ENCODE peak calls at places on chromosomes 2 and 18, in five cellular contexts. One of them, this sample, is unnamed.

GRCh38 chr2:205032093-205032551 is 486.8 kb downstream of the PARD3B start:
- DNase-seq in adrenal gland: no peak
- DNase-seq in head of caudate nucleus: no peak
- DNase-seq in mesothelial cell of epicardium: no peak
- DNase-seq in activated T-cell treated with anti-CD3 and anti-CD28 coated beads, Interleukin-2, amount 50 U/mL, for 1 hour: no peak
- DNase-seq in this sample: no peak

GRCh38 chr2:150856596-150857281 is 369.3 kb upstream of the RND3 start:
- DNase-seq in adrenal gland: no peak
- DNase-seq in mesothelial cell of epicardium: no peak
- DNase-seq in activated T-cell treated with anti-CD3 and anti-CD28 coated beads, Interleukin-2, amount 50 U/mL, for 1 hour: no peak
- DNase-seq in head of caudate nucleus: no peak
- DNase-seq in this sample: no peak

GRCh38 chr2:20617081-20617575 is 33.8 kb downstream of the HS1BP3 start:
- DNase-seq in mesothelial cell of epicardium: no peak
- DNase-seq in activated T-cell treated with anti-CD3 and anti-CD28 coated beads, Interleukin-2, amount 50 U/mL, for 1 hour: no peak
- DNase-seq in adrenal gland: peak
- DNase-seq in head of caudate nucleus: peak
- DNase-seq in this sample: no peak

GRCh38 chr18:46250084-46250811 is 146.1 kb downstream of the HAUS1 start:
- DNase-seq in adrenal gland: peak
- DNase-seq in activated T-cell treated with anti-CD3 and anti-CD28 coated beads, Interleukin-2, amount 50 U/mL, for 1 hour: no peak
- DNase-seq in mesothelial cell of epicardium: no peak
- DNase-seq in head of caudate nucleus: no peak
- DNase-seq in this sample: peak

GRCh38 chr2:182852090-182852489 is 14.3 kb downstream of the FRZB start:
- DNase-seq in activated T-cell treated with anti-CD3 and anti-CD28 coated beads, Interleukin-2, amount 50 U/mL, for 1 hour: no peak
- DNase-seq in mesothelial cell of epicardium: no peak
- DNase-seq in head of caudate nucleus: no peak
- DNase-seq in adrenal gland: no peak
- DNase-seq in this sample: no peak

GRCh38 chr2:116668691-116669090 is 1145.8 kb upstream of the DDX18 start:
- DNase-seq in activated T-cell treated with anti-CD3 and anti-CD28 coated beads, Interleukin-2, amount 50 U/mL, for 1 hour: no peak
- DNase-seq in adrenal gland: no peak
- DNase-seq in head of caudate nucleus: no peak
- DNase-seq in mesothelial cell of epicardium: no peak
- DNase-seq in this sample: no peak

GRCh38 chr18:48622911-48623431 is 84.1 kb downstream of the CTIF start:
- DNase-seq in head of caudate nucleus: no peak
- DNase-seq in activated T-cell treated with anti-CD3 and anti-CD28 coated beads, Interleukin-2, amount 50 U/mL, for 1 hour: no peak
- DNase-seq in adrenal gland: no peak
- DNase-seq in mesothelial cell of epicardium: no peak
- DNase-seq in this sample: peak

GRCh38 chr2:216877085-216877484 is 17.2 kb upstream of the TNP1 start:
- DNase-seq in activated T-cell treated with anti-CD3 and anti-CD28 coated beads, Interleukin-2, amount 50 U/mL, for 1 hour: no peak
- DNase-seq in mesothelial cell of epicardium: no peak
- DNase-seq in head of caudate nucleus: no peak
- DNase-seq in adrenal gland: no peak
- DNase-seq in this sample: no peak

GRCh38 chr2:105926960-105927678 is 182.4 kb downstream of the NCK2 start:
- DNase-seq in adrenal gland: no peak
- DNase-seq in head of caudate nucleus: peak
- DNase-seq in mesothelial cell of epicardium: no peak
- DNase-seq in activated T-cell treated with anti-CD3 and anti-CD28 coated beads, Interleukin-2, amount 50 U/mL, for 1 hour: peak
- DNase-seq in this sample: no peak

GRCh38 chr2:71422786-71423185 is 30.6 kb upstream of the DYSF start:
- DNase-seq in activated T-cell treated with anti-CD3 and anti-CD28 coated beads, Interleukin-2, amount 50 U/mL, for 1 hour: no peak
- DNase-seq in adrenal gland: no peak
- DNase-seq in mesothelial cell of epicardium: no peak
- DNase-seq in head of caudate nucleus: no peak
- DNase-seq in this sample: no peak